ENCODE peak calls at places on chromosome 20, in ten cellular contexts. One of them, this sample, is unnamed.
A peak's percentile ranks its signal among the peaks of the same experiment; 100 is the strongest.

GRCh38 chr20:50663095-50663821 is 28.1 kb downstream of the RIPOR3 start:
- DNase-seq in uterus: no peak
- DNase-seq in fibroblast of pulmonary artery: no peak
- DNase-seq in Panc1: no peak
- DNase-seq in CD8-positive, alpha-beta T cell: no peak
- DNase-seq in NB4: peak; percentile 72
- DNase-seq in spleen: no peak
- DNase-seq in choroid plexus epithelial cell: no peak
- DNase-seq in ovary: no peak
- DNase-seq in psoas muscle: no peak
- DNase-seq in this sample: no peak

GRCh38 chr20:18166241-18166881 is 28.7 kb downstream of the KAT14 start:
- DNase-seq in uterus: no peak
- DNase-seq in fibroblast of pulmonary artery: no peak
- DNase-seq in Panc1: no peak
- DNase-seq in CD8-positive, alpha-beta T cell: no peak
- DNase-seq in NB4: peak; percentile 28
- DNase-seq in spleen: no peak
- DNase-seq in choroid plexus epithelial cell: no peak
- DNase-seq in ovary: no peak
- DNase-seq in psoas muscle: no peak
- DNase-seq in this sample: no peak

GRCh38 chr20:40769677-40770285 is 80.7 kb upstream of the MAFB start:
- DNase-seq in uterus: no peak
- DNase-seq in fibroblast of pulmonary artery: no peak
- DNase-seq in Panc1: no peak
- DNase-seq in CD8-positive, alpha-beta T cell: no peak
- DNase-seq in NB4: peak; percentile 37
- DNase-seq in spleen: no peak
- DNase-seq in choroid plexus epithelial cell: no peak
- DNase-seq in ovary: no peak
- DNase-seq in psoas muscle: no peak
- DNase-seq in this sample: no peak

GRCh38 chr20:41041693-41042092 is 13.1 kb downstream of the TOP1 start:
- DNase-seq in uterus: no peak
- DNase-seq in fibroblast of pulmonary artery: no peak
- DNase-seq in Panc1: no peak
- DNase-seq in CD8-positive, alpha-beta T cell: no peak
- DNase-seq in NB4: no peak
- DNase-seq in spleen: no peak
- DNase-seq in choroid plexus epithelial cell: no peak
- DNase-seq in ovary: no peak
- DNase-seq in psoas muscle: no peak
- DNase-seq in this sample: no peak

GRCh38 chr20:58647814-58648501 is 3.1 kb upstream of the STX16 start:
- DNase-seq in uterus: no peak
- DNase-seq in fibroblast of pulmonary artery: peak; percentile 75
- DNase-seq in Panc1: no peak
- DNase-seq in CD8-positive, alpha-beta T cell: no peak
- DNase-seq in NB4: no peak
- DNase-seq in spleen: no peak
- DNase-seq in choroid plexus epithelial cell: peak; percentile 40
- DNase-seq in ovary: no peak
- DNase-seq in psoas muscle: no peak
- DNase-seq in this sample: no peak

GRCh38 chr20:2203436-2203835 is 92.4 kb upstream of the TGM3 start:
- DNase-seq in uterus: no peak
- DNase-seq in fibroblast of pulmonary artery: no peak
- DNase-seq in Panc1: no peak
- DNase-seq in CD8-positive, alpha-beta T cell: no peak
- DNase-seq in NB4: no peak
- DNase-seq in spleen: no peak
- DNase-seq in choroid plexus epithelial cell: no peak
- DNase-seq in ovary: no peak
- DNase-seq in psoas muscle: no peak
- DNase-seq in this sample: no peak

GRCh38 chr20:18258126-18258860 is 30.0 kb upstream of the ZNF133 start:
- DNase-seq in uterus: no peak
- DNase-seq in fibroblast of pulmonary artery: no peak
- DNase-seq in Panc1: no peak
- DNase-seq in CD8-positive, alpha-beta T cell: no peak
- DNase-seq in NB4: peak; percentile 13
- DNase-seq in spleen: no peak
- DNase-seq in choroid plexus epithelial cell: no peak
- DNase-seq in ovary: no peak
- DNase-seq in psoas muscle: no peak
- DNase-seq in this sample: no peak

GRCh38 chr20:31440012-31440659 is at the start of gene DEFB123:
- DNase-seq in uterus: no peak
- DNase-seq in fibroblast of pulmonary artery: no peak
- DNase-seq in Panc1: no peak
- DNase-seq in CD8-positive, alpha-beta T cell: no peak
- DNase-seq in NB4: peak; percentile 11
- DNase-seq in spleen: no peak
- DNase-seq in choroid plexus epithelial cell: no peak
- DNase-seq in ovary: no peak
- DNase-seq in psoas muscle: no peak
- DNase-seq in this sample: no peak

GRCh38 chr20:53609501-53610445 is 16.1 kb upstream of the ZNF217 start:
- DNase-seq in uterus: no peak
- DNase-seq in fibroblast of pulmonary artery: no peak
- DNase-seq in Panc1: peak; percentile 97
- DNase-seq in CD8-positive, alpha-beta T cell: peak; percentile 84
- DNase-seq in NB4: peak; percentile 92
- DNase-seq in spleen: peak; percentile 90
- DNase-seq in choroid plexus epithelial cell: peak; percentile 56
- DNase-seq in ovary: peak; percentile 63
- DNase-seq in psoas muscle: peak; percentile 63
- DNase-seq in this sample: no peak

GRCh38 chr20:50217207-50217949 is 26.7 kb downstream of the CEBPB start:
- DNase-seq in uterus: no peak
- DNase-seq in fibroblast of pulmonary artery: no peak
- DNase-seq in Panc1: no peak
- DNase-seq in CD8-positive, alpha-beta T cell: no peak
- DNase-seq in NB4: no peak
- DNase-seq in spleen: no peak
- DNase-seq in choroid plexus epithelial cell: no peak
- DNase-seq in ovary: no peak
- DNase-seq in psoas muscle: no peak
- DNase-seq in this sample: no peak

GRCh38 chr20:33672426-33673114 is 1.7 kb downstream of the NECAB3 start:
- DNase-seq in uterus: peak; percentile 23
- DNase-seq in fibroblast of pulmonary artery: no peak
- DNase-seq in Panc1: no peak
- DNase-seq in CD8-positive, alpha-beta T cell: no peak
- DNase-seq in NB4: no peak
- DNase-seq in spleen: no peak
- DNase-seq in choroid plexus epithelial cell: peak; percentile 60
- DNase-seq in ovary: peak; percentile 66
- DNase-seq in psoas muscle: peak; percentile 46
- DNase-seq in this sample: no peak

GRCh38 chr20:41336711-41337492 is 3.7 kb upstream of the LPIN3 start:
- DNase-seq in uterus: no peak
- DNase-seq in fibroblast of pulmonary artery: no peak
- DNase-seq in Panc1: no peak
- DNase-seq in CD8-positive, alpha-beta T cell: no peak
- DNase-seq in NB4: no peak
- DNase-seq in spleen: no peak
- DNase-seq in choroid plexus epithelial cell: no peak
- DNase-seq in ovary: no peak
- DNase-seq in psoas muscle: peak; percentile 72
- DNase-seq in this sample: no peak

GRCh38 chr20:38633577-38634093 is 32.0 kb downstream of the ARHGAP40 start:
- DNase-seq in uterus: peak; percentile 19
- DNase-seq in fibroblast of pulmonary artery: peak; percentile 57
- DNase-seq in Panc1: no peak
- DNase-seq in CD8-positive, alpha-beta T cell: peak; percentile 56
- DNase-seq in NB4: peak; percentile 70
- DNase-seq in spleen: peak; percentile 79
- DNase-seq in choroid plexus epithelial cell: peak; percentile 63
- DNase-seq in ovary: no peak
- DNase-seq in psoas muscle: peak; percentile 57
- DNase-seq in this sample: peak; percentile 81

GRCh38 chr20:50728981-50729874 is 2.2 kb upstream of the PARD6B start:
- DNase-seq in uterus: no peak
- DNase-seq in fibroblast of pulmonary artery: peak; percentile 46
- DNase-seq in Panc1: no peak
- DNase-seq in CD8-positive, alpha-beta T cell: no peak
- DNase-seq in NB4: no peak
- DNase-seq in spleen: no peak
- DNase-seq in choroid plexus epithelial cell: no peak
- DNase-seq in ovary: no peak
- DNase-seq in psoas muscle: no peak
- DNase-seq in this sample: no peak

GRCh38 chr20:16692442-16692841 is 37.4 kb upstream of the SNRPB2 start:
- DNase-seq in uterus: no peak
- DNase-seq in fibroblast of pulmonary artery: no peak
- DNase-seq in Panc1: no peak
- DNase-seq in CD8-positive, alpha-beta T cell: no peak
- DNase-seq in NB4: no peak
- DNase-seq in spleen: no peak
- DNase-seq in choroid plexus epithelial cell: no peak
- DNase-seq in ovary: no peak
- DNase-seq in psoas muscle: no peak
- DNase-seq in this sample: no peak

DNA sequence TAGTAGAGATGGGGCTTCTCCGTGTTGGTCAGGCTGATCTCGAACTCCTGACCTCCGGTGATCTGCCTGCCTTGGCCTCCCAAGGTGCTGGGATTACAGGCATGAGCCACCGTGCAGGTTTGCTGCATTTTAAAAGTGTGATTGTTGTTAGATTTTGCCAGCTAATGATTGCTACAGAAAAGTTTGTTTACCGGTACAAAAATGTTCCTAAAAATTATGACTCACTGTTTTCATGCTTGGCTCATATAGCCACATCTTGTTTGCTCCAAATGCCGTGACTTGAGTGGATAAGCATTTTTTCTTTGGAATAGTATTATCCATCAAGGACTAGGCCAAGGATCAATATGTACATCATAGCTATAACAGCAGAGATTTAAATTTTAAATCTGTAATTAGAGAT is 24.3 kb downstream of the LRRN4 start:
- DNase-seq in uterus: no peak
- DNase-seq in fibroblast of pulmonary artery: peak; percentile 53
- DNase-seq in Panc1: no peak
- DNase-seq in CD8-positive, alpha-beta T cell: no peak
- DNase-seq in NB4: no peak
- DNase-seq in spleen: no peak
- DNase-seq in choroid plexus epithelial cell: peak; percentile 51
- DNase-seq in ovary: no peak
- DNase-seq in psoas muscle: no peak
- DNase-seq in this sample: no peak
- TF ChIP-seq CTCF in uterus: no peak
- TF ChIP-seq CTCF in fibroblast of pulmonary artery: no peak
- TF ChIP-seq CTCF in Panc1: no peak
- TF ChIP-seq CTCF in CD8-positive, alpha-beta T cell: no peak
- TF ChIP-seq CTCF in NB4: no peak
- TF ChIP-seq CTCF in spleen: no peak
- TF ChIP-seq CTCF in choroid plexus epithelial cell: no peak
- TF ChIP-seq CTCF in ovary: no peak
- TF ChIP-seq CTCF in psoas muscle: no peak
- TF ChIP-seq CTCF in this sample: no peak

DNA sequence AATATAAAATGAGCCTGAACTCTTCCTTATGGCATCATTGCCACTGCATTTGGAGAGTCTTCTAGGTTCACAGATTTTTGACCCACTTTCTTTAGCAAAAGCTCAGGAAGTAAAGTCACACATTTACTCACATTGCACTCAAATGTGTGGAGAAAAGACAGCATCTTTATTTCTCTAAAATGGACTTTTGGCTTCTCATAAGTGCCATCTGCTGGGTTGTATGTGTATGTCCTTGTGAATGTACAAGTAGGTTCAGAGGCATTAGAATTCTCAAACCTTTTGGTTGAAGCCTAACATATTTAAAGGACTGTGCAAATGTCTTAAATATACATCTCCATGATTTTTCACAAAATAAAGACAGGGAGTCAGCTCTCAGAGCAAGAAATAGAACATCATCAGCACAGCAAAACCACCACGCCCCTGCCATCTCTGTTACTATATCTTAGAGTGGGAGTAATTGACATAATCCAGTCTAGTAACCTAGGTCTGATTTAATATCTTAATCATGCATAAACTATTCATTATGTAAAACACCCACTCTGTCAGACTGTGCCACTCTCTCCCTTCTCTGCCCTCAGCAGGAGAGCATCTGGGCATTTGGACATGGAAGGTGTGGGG is 42.2 kb upstream of the SPTLC3 start:
- DNase-seq in uterus: no peak
- DNase-seq in fibroblast of pulmonary artery: peak; percentile 70
- DNase-seq in Panc1: no peak
- DNase-seq in CD8-positive, alpha-beta T cell: no peak
- DNase-seq in NB4: peak; percentile 24
- DNase-seq in spleen: no peak
- DNase-seq in choroid plexus epithelial cell: peak; percentile 87
- DNase-seq in ovary: no peak
- DNase-seq in psoas muscle: no peak
- DNase-seq in this sample: no peak
- TF ChIP-seq CTCF in uterus: no peak
- TF ChIP-seq CTCF in fibroblast of pulmonary artery: peak; percentile 60
- TF ChIP-seq CTCF in Panc1: peak; percentile 6
- TF ChIP-seq CTCF in CD8-positive, alpha-beta T cell: no peak
- TF ChIP-seq CTCF in NB4: no peak
- TF ChIP-seq CTCF in spleen: no peak
- TF ChIP-seq CTCF in choroid plexus epithelial cell: peak; percentile 68
- TF ChIP-seq CTCF in ovary: no peak
- TF ChIP-seq CTCF in psoas muscle: no peak
- TF ChIP-seq CTCF in this sample: no peak

GRCh38 chr20:45085867-45086266 is 15.1 kb downstream of the KCNS1 start:
- DNase-seq in uterus: no peak
- DNase-seq in fibroblast of pulmonary artery: no peak
- DNase-seq in Panc1: no peak
- DNase-seq in CD8-positive, alpha-beta T cell: no peak
- DNase-seq in NB4: no peak
- DNase-seq in spleen: no peak
- DNase-seq in choroid plexus epithelial cell: no peak
- DNase-seq in ovary: no peak
- DNase-seq in psoas muscle: no peak
- DNase-seq in this sample: no peak
- TF ChIP-seq CTCF in uterus: no peak
- TF ChIP-seq CTCF in fibroblast of pulmonary artery: no peak
- TF ChIP-seq CTCF in Panc1: no peak
- TF ChIP-seq CTCF in CD8-positive, alpha-beta T cell: no peak
- TF ChIP-seq CTCF in NB4: no peak
- TF ChIP-seq CTCF in spleen: no peak
- TF ChIP-seq CTCF in choroid plexus epithelial cell: no peak
- TF ChIP-seq CTCF in ovary: no peak
- TF ChIP-seq CTCF in psoas muscle: no peak
- TF ChIP-seq CTCF in this sample: no peak

GRCh38 chr20:62174021-62174804 is 8.6 kb upstream of the MTG2 start:
- DNase-seq in uterus: no peak
- DNase-seq in fibroblast of pulmonary artery: no peak
- DNase-seq in Panc1: no peak
- DNase-seq in CD8-positive, alpha-beta T cell: no peak
- DNase-seq in NB4: no peak
- DNase-seq in spleen: peak; percentile 54
- DNase-seq in choroid plexus epithelial cell: no peak
- DNase-seq in ovary: no peak
- DNase-seq in psoas muscle: peak; percentile 40
- DNase-seq in this sample: no peak
- TF ChIP-seq CTCF in uterus: no peak
- TF ChIP-seq CTCF in fibroblast of pulmonary artery: no peak
- TF ChIP-seq CTCF in Panc1: no peak
- TF ChIP-seq CTCF in CD8-positive, alpha-beta T cell: no peak
- TF ChIP-seq CTCF in NB4: no peak
- TF ChIP-seq CTCF in spleen: no peak
- TF ChIP-seq CTCF in choroid plexus epithelial cell: no peak
- TF ChIP-seq CTCF in ovary: no peak
- TF ChIP-seq CTCF in psoas muscle: no peak
- TF ChIP-seq CTCF in this sample: no peak

This sample was measured in GM20000.